ENCODE peak calls at places on chromosomes 7 and 10, in six cellular contexts. K, Q, C, B, N and H are unnamed samples.

GRCh38 chr10:71975087-71975890 is 11.1 kb downstream of the CHST3 start:
- DNase-seq in B (no peak), C (peak; percentile 96), K (no peak), N (no peak), Q (peak; percentile 75), H (no peak)

GRCh38 chr10:82609845-82610244 is 734.9 kb downstream of the NRG3 start:
- DNase-seq in N (no peak), C (no peak), Q (no peak), B (no peak), K (no peak), H (no peak)

GRCh38 chr10:119139464-119140067 is 25.9 kb downstream of the SFXN4 start:
- DNase-seq in K (peak; percentile 31), C (no peak), N (peak; percentile 35), Q (peak; percentile 16), B (peak; percentile 20), H (peak; percentile 41)

GRCh38 chr7:30971840-30972563 is 8.2 kb downstream of the GHRHR start:
- DNase-seq in B (no peak), C (no peak), Q (no peak), K (no peak), N (no peak), H (no peak)

GRCh38 chr7:7529328-7529727 is 6.3 kb downstream of the COL28A1 start:
- DNase-seq in K (no peak), C (no peak), B (no peak), N (no peak), Q (no peak), H (no peak)

GRCh38 chr7:108109216-108109908 is 20.8 kb downstream of the LAMB4 start:
- DNase-seq in B (no peak), N (peak; percentile 36), Q (no peak), C (no peak), K (no peak), H (peak; percentile 46)

GRCh38 chr10:66982792-66983481 is 57.1 kb downstream of the LRRTM3 start:
- DNase-seq in Q (no peak), N (no peak), C (no peak), K (no peak), B (no peak), H (no peak)

GRCh38 chr10:101397140-101397539 is 43.2 kb downstream of the BTRC start:
- DNase-seq in C (no peak), Q (peak; percentile 22), K (no peak), B (no peak), N (peak; percentile 90), H (peak; percentile 20)

GRCh38 chr10:72875250-72876055 is 18.1 kb upstream of the OIT3 start:
- DNase-seq in Q (peak; percentile 33), K (no peak), B (no peak), N (peak; percentile 60), C (no peak), H (peak; percentile 59)

GRCh38 chr7:22154130-22154529 is 202.8 kb downstream of the RAPGEF5 start:
- DNase-seq in C (no peak), Q (no peak), N (peak; percentile 33), B (no peak), K (no peak), H (no peak)

GRCh38 chr10:102752266-102752930 is 8.7 kb downstream of the WBP1L start:
- DNase-seq in K (no peak), C (no peak), B (peak; percentile 49), Q (no peak), N (peak; percentile 78), H (no peak)

GRCh38 chr7:85773116-85773783 is 586.4 kb upstream of the SEMA3D start:
- DNase-seq in C (no peak), K (no peak), Q (peak; percentile 36), N (peak; percentile 74), B (no peak), H (peak; percentile 25)

GRCh38 chr10:125479059-125479458 is 203.9 kb downstream of the TEX36 start:
- DNase-seq in C (no peak), N (no peak), Q (peak; percentile 96), K (no peak), B (no peak), H (peak; percentile 100)

GRCh38 chr10:93342346-93342745 is 139.8 kb downstream of the MYOF start:
- DNase-seq in B (no peak), K (no peak), C (no peak), N (no peak), Q (no peak), H (peak; percentile 26)

GRCh38 chr7:130901209-130901783 is 167.3 kb upstream of the KLF14 start:
- DNase-seq in N (peak; percentile 95), Q (peak; percentile 96), B (peak; percentile 61), C (peak; percentile 79), K (no peak), H (peak; percentile 95)

GRCh38 chr10:103125323-103126267 is 67.5 kb downstream of the NT5C2 start:
- DNase-seq in K (no peak), C (no peak), N (no peak), B (no peak), Q (no peak), H (no peak)

GRCh38 chr7:24854866-24855265 is 97.6 kb upstream of the GSDME start:
- DNase-seq in Q (no peak), C (no peak), B (no peak), K (no peak), N (no peak), H (no peak)

GRCh38 chr7:24862461-24862860 is 105.2 kb upstream of the GSDME start:
- DNase-seq in C (no peak), Q (no peak), N (no peak), K (no peak), B (no peak), H (no peak)

GRCh38 chr7:24857623-24858022 is 100.4 kb upstream of the GSDME start:
- DNase-seq in B (no peak), K (no peak), C (no peak), Q (no peak), N (no peak), H (no peak)

GRCh38 chr7:24860611-24861010 is 103.3 kb upstream of the GSDME start:
- DNase-seq in K (no peak), B (no peak), C (no peak), Q (no peak), N (no peak), H (no peak)

GRCh38 chr7:24858108-24858977 is 101.1 kb upstream of the GSDME start:
- DNase-seq in K (no peak), C (no peak), N (no peak), Q (no peak), B (no peak), H (no peak)
- TF ChIP-seq CTCF in K (no peak), C (no peak), N (no peak), Q (peak; percentile 21), B (no peak), H (no peak)

GRCh38 chr7:142018154-142018553 is 22.5 kb downstream of the MGAM start:
- DNase-seq in N (no peak), K (no peak), C (no peak), B (no peak), Q (no peak), H (no peak)

GRCh38 chr7:142010952-142011548 is 15.4 kb downstream of the MGAM start:
- DNase-seq in N (no peak), B (no peak), Q (no peak), K (no peak), C (no peak), H (no peak)

GRCh38 chr7:142017451-142017850 is 21.8 kb downstream of the MGAM start:
- DNase-seq in B (no peak), N (no peak), K (no peak), Q (no peak), C (no peak), H (no peak)

GRCh38 chr7:142009142-142009541 is 13.5 kb downstream of the MGAM start:
- DNase-seq in N (no peak), K (no peak), C (no peak), B (no peak), Q (no peak), H (no peak)

DNA sequence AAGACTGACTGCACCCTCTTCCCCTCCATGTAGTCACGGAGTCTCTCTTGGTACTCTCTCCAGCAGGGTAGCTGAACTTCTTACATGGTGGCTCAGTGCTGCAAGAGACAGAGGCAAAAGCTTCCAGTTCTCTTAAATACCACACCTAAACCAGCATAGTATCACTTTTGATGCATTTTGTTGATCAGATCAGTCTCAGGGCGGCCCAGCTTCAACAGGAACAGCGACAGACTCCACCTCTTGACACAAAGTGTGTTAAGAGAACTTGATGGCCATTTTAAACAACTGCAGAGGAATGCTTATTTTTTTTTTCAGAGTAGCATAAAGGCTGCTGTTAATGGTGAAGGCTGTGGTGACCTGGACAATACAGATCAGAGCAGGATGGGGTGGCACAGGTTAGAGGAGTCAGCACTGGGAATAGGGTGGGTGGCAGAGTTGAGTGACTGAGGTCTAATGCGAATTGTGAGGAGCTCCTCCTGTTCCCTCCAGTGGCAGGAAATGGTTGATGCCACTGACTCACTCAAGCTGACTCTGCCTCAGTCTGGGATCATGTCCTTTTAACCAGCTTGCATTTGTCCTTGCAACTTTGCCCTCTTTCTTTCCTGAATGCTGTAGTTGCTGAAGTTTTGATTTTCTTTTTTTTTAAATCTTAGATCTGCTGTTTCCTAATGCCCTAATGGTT is 17.3 kb downstream of the MGAM start:
- DNase-seq in K (no peak), B (no peak), C (no peak), Q (peak; percentile 47), N (no peak), H (peak; percentile 72)
- TF ChIP-seq CTCF in K (no peak), B (no peak), C (no peak), Q (peak; percentile 44), N (no peak), H (peak; percentile 37)

GRCh38 chr10:17453377-17454091 is 861 bp downstream of the ST8SIA6 start:
- DNase-seq in Q (peak; percentile 57), K (no peak), C (peak; percentile 54), B (peak; percentile 32), N (peak; percentile 20), H (peak; percentile 39)

GRCh38 chr10:17456032-17456548 is 1.7 kb upstream of the ST8SIA6 start:
- DNase-seq in B (no peak), N (no peak), Q (no peak), K (no peak), C (no peak), H (no peak)

GRCh38 chr10:17453035-17453376 is 1.4 kb downstream of the ST8SIA6 start:
- DNase-seq in B (no peak), C (no peak), Q (no peak), N (no peak), K (no peak), H (no peak)

GRCh38 chr10:17454801-17455520 is 566 bp upstream of the ST8SIA6 start:
- DNase-seq in Q (no peak), N (no peak), C (no peak), B (no peak), K (no peak), H (no peak)

DNA sequence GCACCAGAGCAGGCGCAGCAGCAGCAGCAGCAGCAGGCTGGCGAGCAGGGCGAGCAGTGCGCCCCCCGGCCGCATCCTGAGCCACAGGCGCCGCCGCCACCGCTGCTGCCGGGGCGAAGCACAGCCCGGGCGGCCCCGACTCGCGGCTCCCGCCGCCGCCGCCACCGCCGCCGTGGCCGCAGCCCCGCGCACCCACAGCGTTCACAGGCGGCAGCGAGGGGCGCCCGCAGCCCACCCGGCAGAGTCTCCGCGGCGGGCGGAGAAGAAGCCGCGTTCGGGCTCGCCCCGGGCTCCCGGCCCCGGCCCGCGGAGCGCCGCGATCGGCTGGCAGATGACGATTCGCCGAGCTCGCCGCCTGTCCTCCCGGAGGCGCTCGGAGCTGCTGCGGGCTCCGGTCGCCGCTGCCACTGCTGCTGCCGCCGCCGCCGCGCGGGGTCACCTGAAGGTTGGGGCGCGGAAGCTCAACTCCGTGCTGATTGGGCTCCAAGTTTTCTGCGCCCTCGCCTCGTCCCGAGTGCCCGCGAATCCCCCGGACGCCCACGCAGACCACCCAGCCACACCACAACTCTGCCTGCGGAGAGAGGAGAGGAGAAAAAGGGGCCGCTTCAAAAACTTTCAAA is at the start of gene ST8SIA6:
- DNase-seq in K (peak; percentile 5), N (peak; percentile 48), C (peak; percentile 69), B (no peak), Q (peak; percentile 42), H (no peak)
- TF ChIP-seq CTCF in K (no peak), N (no peak), C (no peak), B (no peak), Q (no peak), H (no peak)

GRCh38 chr7:47580811-47581331 is 1.0 kb downstream of the TNS3 start:
- DNase-seq in Q (no peak), B (no peak), N (no peak), C (no peak), K (no peak), H (no peak)
- TF ChIP-seq CTCF in Q (no peak), B (no peak), N (peak; percentile 12), C (no peak), K (no peak), H (no peak)